ENCODE peak calls at places on chromosomes 6 and 20, in five cellular contexts. One of them, this sample, is unnamed.

GRCh38 chr6:111357680-111358079 is 125.3 kb downstream of the REV3L start:
- DNase-seq in stomach: no peak
- DNase-seq in NCI-H69: no peak
- DNase-seq in T-helper 1 cell: no peak
- DNase-seq in brain microvascular endothelial cell: no peak
- DNase-seq in this sample: no peak

GRCh38 chr6:139649718-139650117 is 275.3 kb upstream of the CITED2 start:
- DNase-seq in stomach: no peak
- DNase-seq in brain microvascular endothelial cell: no peak
- DNase-seq in NCI-H69: no peak
- DNase-seq in T-helper 1 cell: no peak
- DNase-seq in this sample: no peak

GRCh38 chr6:81894286-81894685 is 141.8 kb upstream of the TENT5A start:
- DNase-seq in stomach: no peak
- DNase-seq in brain microvascular endothelial cell: peak
- DNase-seq in NCI-H69: no peak
- DNase-seq in T-helper 1 cell: no peak
- DNase-seq in this sample: no peak

GRCh38 chr6:165119231-165120020 is 190.0 kb downstream of the C6orf118 start:
- DNase-seq in brain microvascular endothelial cell: no peak
- DNase-seq in stomach: no peak
- DNase-seq in NCI-H69: no peak
- DNase-seq in T-helper 1 cell: no peak
- DNase-seq in this sample: no peak

GRCh38 chr6:38152620-38153019 is 333.1 kb downstream of the ZFAND3 start:
- DNase-seq in brain microvascular endothelial cell: no peak
- DNase-seq in stomach: no peak
- DNase-seq in NCI-H69: no peak
- DNase-seq in T-helper 1 cell: no peak
- DNase-seq in this sample: no peak

GRCh38 chr20:51026317-51026716 is 3.4 kb upstream of the KCNG1 start:
- DNase-seq in brain microvascular endothelial cell: no peak
- DNase-seq in stomach: no peak
- DNase-seq in NCI-H69: no peak
- DNase-seq in T-helper 1 cell: no peak
- DNase-seq in this sample: no peak

GRCh38 chr6:33861722-33862121 is 57.9 kb upstream of the MLN start:
- DNase-seq in brain microvascular endothelial cell: no peak
- DNase-seq in T-helper 1 cell: no peak
- DNase-seq in NCI-H69: peak
- DNase-seq in stomach: no peak
- DNase-seq in this sample: no peak

GRCh38 chr6:151757506-151757955 is 50.0 kb upstream of the ESR1 start:
- DNase-seq in brain microvascular endothelial cell: no peak
- DNase-seq in NCI-H69: no peak
- DNase-seq in T-helper 1 cell: no peak
- DNase-seq in stomach: no peak
- DNase-seq in this sample: peak

GRCh38 chr6:87184762-87185250 is 29.4 kb downstream of the ZNF292 start:
- DNase-seq in T-helper 1 cell: no peak
- DNase-seq in stomach: no peak
- DNase-seq in brain microvascular endothelial cell: no peak
- DNase-seq in NCI-H69: peak
- DNase-seq in this sample: no peak

GRCh38 chr6:42402184-42402583 is 49.5 kb downstream of the TRERF1 start:
- DNase-seq in brain microvascular endothelial cell: no peak
- DNase-seq in stomach: no peak
- DNase-seq in NCI-H69: peak
- DNase-seq in T-helper 1 cell: no peak
- DNase-seq in this sample: peak

GRCh38 chr20:33301192-33301930 is 18.3 kb downstream of the BPIFB1 start:
- DNase-seq in NCI-H69: peak
- DNase-seq in stomach: no peak
- DNase-seq in T-helper 1 cell: no peak
- DNase-seq in brain microvascular endothelial cell: peak
- DNase-seq in this sample: peak